ENCODE peak calls at places on chromosomes 1 and 21, in nine cellular contexts. K, C, G, I, E, Z, N, D and M are unnamed samples.

GRCh38 chr1:201504179-201504631 is 2.7 kb downstream of the CSRP1 start:
- DNase-seq in K (no peak), C (no peak), G (no peak), I (no peak), E (no peak), Z (no peak), N (no peak), D (peak), M (no peak)

GRCh38 chr1:7670334-7671145 is 100.6 kb upstream of the VAMP3 start:
- DNase-seq in K (peak), C (no peak), G (peak), I (peak), E (no peak), Z (no peak), N (no peak), D (peak), M (no peak)

GRCh38 chr1:51699376-51699775 is 82.5 kb downstream of the OSBPL9 start:
- DNase-seq in K (no peak), C (no peak), G (no peak), I (no peak), E (no peak), Z (no peak), N (no peak), D (no peak), M (no peak)

GRCh38 chr1:248926401-248927182 is 20.6 kb downstream of the PGBD2 start:
- DNase-seq in K (no peak), C (no peak), G (no peak), I (no peak), E (no peak), Z (no peak), N (no peak), D (peak), M (no peak)

GRCh38 chr1:245700631-245701030 is 545.8 kb downstream of the KIF26B start:
- DNase-seq in K (no peak), C (no peak), G (no peak), I (no peak), E (no peak), Z (no peak), N (no peak), D (no peak), M (no peak)

GRCh38 chr1:19438552-19439196 is 46.7 kb downstream of the CAPZB start:
- DNase-seq in K (no peak), C (no peak), G (no peak), I (no peak), E (no peak), Z (no peak), N (no peak), D (no peak), M (no peak)

GRCh38 chr21:16279658-16280581 is 550.1 kb downstream of the USP25 start:
- DNase-seq in K (peak), C (no peak), G (peak), I (peak), E (no peak), Z (no peak), N (no peak), D (peak), M (peak)

GRCh38 chr1:179055930-179056329 is 25.9 kb upstream of the TOR3A start:
- DNase-seq in K (no peak), C (no peak), G (no peak), I (no peak), E (no peak), Z (no peak), N (no peak), D (no peak), M (no peak)

GRCh38 chr21:27975514-27975913 is 1008.6 kb upstream of the ADAMTS5 start:
- DNase-seq in K (no peak), C (no peak), G (no peak), I (no peak), E (no peak), Z (no peak), N (no peak), D (no peak), M (no peak)

GRCh38 chr1:77316006-77316405 is 34.2 kb downstream of the AK5 start:
- DNase-seq in K (no peak), C (no peak), G (peak), I (no peak), E (no peak), Z (no peak), N (no peak), D (peak), M (peak)

GRCh38 chr1:204437796-204438570 is 26.4 kb upstream of the PPP1R15B start:
- DNase-seq in K (no peak), C (no peak), G (no peak), I (no peak), E (no peak), Z (no peak), N (no peak), D (no peak), M (no peak)

GRCh38 chr1:11851171-11851570 is 3.6 kb upstream of the NPPA start:
- DNase-seq in K (no peak), C (no peak), G (no peak), I (no peak), E (no peak), Z (no peak), N (no peak), D (no peak), M (no peak)

GRCh38 chr1:179178965-179179364 is 50.5 kb downstream of the ABL2 start:
- DNase-seq in K (no peak), C (no peak), G (no peak), I (no peak), E (no peak), Z (no peak), N (no peak), D (peak), M (no peak)

GRCh38 chr1:8706291-8706690 is 111.1 kb downstream of the RERE start:
- DNase-seq in K (no peak), C (no peak), G (no peak), I (no peak), E (no peak), Z (no peak), N (no peak), D (no peak), M (no peak)

GRCh38 chr1:8699679-8700078 is 117.8 kb downstream of the RERE start:
- DNase-seq in K (no peak), C (no peak), G (no peak), I (no peak), E (no peak), Z (no peak), N (no peak), D (no peak), M (no peak)

GRCh38 chr1:8705104-8705503 is 112.3 kb downstream of the RERE start:
- DNase-seq in K (no peak), C (no peak), G (no peak), I (no peak), E (no peak), Z (no peak), N (no peak), D (no peak), M (no peak)

GRCh38 chr1:8702121-8702520 is 115.3 kb downstream of the RERE start:
- DNase-seq in K (no peak), C (no peak), G (peak), I (no peak), E (no peak), Z (peak), N (peak), D (peak), M (no peak)

GRCh38 chr1:8702848-8703810 is 114.3 kb downstream of the RERE start:
- DNase-seq in K (peak), C (peak), G (peak), I (peak), E (peak), Z (peak), N (peak), D (peak), M (peak)
- TF ChIP-seq CTCF in K (peak), C (no peak), G (no peak), I (peak), E (peak), Z (no peak), N (peak), D (no peak), M (peak)

DNA sequence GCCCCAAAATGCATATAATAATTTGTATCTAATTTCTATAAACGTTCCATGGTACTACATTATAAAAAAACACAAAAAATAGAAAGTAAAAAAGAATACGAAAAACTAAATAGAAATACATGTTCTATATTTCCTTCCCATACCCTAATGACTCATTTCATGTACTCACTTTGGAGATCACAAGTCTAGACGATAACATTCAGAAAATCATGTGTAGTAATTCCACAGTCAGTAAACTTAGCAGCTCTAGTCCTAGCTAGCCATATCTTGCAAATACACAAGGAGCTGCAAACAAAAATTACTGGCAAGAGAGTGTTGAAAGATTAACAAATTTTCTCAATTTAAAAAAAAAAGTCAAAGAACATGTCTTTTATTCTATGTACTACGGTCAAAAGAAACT is 1.4 kb downstream of the GOLPH3L start:
- DNase-seq in K (no peak), C (no peak), G (no peak), I (no peak), E (no peak), Z (no peak), N (no peak), D (peak), M (no peak)
- H3K4me3 ChIP-seq in K (no peak), C (peak), G (peak), I (no peak), E (no peak), Z (peak), N (no peak), D (no peak), M (no peak)

DNA sequence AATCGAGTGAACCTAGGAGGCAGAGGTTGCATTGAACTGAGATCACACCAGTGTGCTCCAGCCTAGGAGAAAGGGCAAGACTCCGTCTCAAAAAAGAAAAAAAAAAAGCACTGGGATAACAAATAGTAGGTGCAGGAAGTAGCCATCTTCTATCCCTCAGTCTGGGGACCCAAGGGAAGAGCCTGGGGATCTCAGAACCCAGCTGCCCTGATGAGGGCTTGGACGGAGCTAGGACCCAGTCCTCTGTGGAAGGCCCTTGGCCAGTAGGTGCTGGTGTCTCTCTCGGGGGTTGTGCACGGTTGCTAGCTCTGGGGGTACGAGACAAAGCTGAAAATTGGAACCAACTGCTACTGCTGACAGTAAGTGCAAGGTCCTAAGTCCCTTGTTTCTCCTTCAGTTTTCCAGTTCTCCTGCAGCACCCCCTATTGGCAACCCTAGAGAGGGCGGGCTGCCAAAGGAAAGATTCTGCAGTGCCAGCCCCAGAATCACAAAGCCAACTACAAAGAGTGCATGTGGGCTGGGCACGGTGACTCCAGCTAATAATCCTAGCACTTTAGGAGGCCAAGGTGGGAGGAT is 57.6 kb upstream of the KIF1B start:
- DNase-seq in K (peak), C (peak), G (peak), I (peak), E (peak), Z (peak), N (no peak), D (peak), M (no peak)
- TF ChIP-seq CTCF in K (peak), C (peak), G (peak), I (peak), E (peak), Z (peak), N (peak), D (peak), M (peak)

DNA sequence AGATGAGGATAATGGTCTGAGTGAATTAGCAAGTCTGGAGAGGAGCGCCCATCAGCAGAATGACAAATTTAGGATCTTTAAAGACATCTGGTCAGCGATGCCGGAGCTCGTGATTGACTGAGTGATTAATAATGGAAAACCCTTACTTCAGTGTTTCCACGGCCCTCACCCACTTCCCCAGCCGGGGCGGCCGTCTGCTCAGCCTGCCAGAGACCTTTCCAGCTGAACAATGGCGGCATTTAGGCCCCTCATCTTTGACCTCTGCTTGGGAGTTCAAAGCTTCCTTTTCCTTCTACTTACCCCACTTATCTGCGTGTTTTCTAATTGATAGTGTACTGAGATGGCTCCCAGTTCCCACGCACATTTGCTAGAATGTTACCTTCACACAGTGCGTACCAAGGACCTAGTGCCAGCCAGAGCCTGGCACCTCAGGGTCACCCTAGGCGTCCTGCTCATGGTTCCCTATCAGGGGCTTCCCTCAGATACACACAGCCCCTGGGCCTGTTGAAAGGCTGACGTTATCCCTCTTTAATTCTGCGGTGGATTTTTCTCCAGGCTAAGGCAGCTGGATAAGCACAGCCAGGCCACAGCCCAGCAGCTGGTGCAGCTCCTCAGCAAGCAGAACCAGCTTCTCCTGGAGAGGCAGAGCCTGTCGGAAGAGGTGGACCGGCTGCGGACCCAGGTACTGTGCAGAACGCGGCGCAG is 232.8 kb downstream of the SDCCAG8 start:
- DNase-seq in K (no peak), C (no peak), G (no peak), I (no peak), E (no peak), Z (no peak), N (no peak), D (no peak), M (no peak)
- H3K4me3 ChIP-seq in K (no peak), C (no peak), G (no peak), I (no peak), E (no peak), Z (no peak), N (no peak), D (no peak), M (no peak)

DNA sequence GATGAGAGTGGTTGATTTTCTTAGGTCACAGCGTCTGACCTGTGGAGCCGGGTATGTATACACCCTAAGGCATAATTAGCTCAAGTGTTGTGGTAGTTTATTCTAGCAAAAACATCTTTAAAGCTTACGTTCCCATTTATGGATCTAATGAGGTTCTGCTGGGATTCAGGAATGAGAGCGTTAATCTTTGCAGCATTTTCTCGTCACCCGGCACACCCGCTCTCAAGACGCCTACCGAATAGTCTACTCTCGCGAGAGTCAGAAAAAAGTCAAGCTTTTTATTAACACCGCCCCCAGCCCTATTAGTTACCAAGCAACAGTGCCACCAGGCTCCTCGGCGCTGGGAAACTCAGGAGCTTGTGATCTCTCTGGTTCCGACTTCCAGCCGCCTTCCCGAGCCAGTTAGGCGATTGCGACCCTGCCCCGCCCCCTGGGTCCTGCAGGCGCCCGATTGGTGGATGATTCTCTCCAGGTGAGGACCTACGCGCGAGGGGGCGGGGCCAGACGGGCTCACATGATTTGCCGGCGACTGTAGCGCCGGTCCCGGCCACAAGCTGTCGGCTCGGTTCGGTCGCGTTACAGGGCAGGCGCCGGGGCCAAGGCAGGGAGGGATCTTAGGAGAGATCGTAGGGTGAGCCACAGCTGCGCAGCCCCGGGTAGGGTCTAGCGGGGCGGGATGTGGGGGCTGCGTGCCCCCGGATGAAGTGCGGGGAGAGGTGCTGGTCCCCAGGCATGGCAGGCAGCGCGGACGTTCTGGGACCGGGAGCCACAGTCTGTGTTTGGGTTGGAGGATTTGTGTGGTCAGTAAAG is at the start of gene PFKFB2:
- DNase-seq in K (peak), C (peak), G (peak), I (peak), E (peak), Z (peak), N (peak), D (peak), M (peak)
- TF ChIP-seq CTCF in K (peak), C (peak), G (no peak), I (peak), E (no peak), Z (no peak), N (peak), D (peak), M (no peak)

DNA sequence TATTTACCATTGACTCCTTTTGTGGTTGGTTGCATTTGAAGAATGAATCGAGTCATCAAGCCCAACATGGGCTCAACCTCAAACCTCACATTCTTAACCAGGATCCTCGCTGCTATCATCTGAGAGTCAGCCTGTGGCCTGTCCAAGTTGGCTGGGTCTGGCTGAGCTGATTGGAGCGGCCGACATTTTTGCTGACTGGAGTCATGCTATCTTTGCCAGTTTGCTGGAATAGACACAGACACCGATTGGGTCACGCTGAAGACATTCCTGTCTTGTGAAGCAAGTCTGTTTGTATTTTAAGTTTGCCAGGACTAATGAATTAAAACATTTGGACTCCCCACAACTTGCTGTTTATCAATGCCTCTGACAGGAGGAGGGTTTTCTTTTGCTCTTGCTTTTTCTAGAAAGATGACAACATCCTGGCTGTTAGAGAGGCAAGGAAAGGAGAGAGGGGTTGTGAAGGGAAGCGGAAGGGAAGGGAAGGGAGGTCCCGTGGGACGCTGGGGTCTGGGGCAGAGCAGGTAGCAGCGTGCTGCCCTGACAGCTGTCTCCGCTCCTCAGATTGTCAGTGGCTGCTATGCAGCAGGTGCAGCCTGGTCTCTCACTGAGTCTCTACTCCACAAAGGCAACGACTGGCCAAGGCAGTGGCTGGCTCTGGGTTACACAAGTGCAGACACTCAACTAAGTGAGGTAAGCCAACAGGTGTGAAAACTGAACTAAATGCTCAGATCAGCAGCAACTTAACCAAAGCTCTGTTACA is at the start of gene MAP3K7CL:
- DNase-seq in K (peak), C (no peak), G (no peak), I (peak), E (no peak), Z (no peak), N (no peak), D (peak), M (peak)
- H3K4me3 ChIP-seq in K (peak), C (no peak), G (no peak), I (no peak), E (no peak), Z (no peak), N (no peak), D (peak), M (no peak)